ENCODE peak calls at places on chromosomes 13 and 19, in four cellular contexts. H is heart right ventricle, Q is A172, R is BJ. U is an unnamed sample.

GRCh38 chr19:16044746-16045145 is 31.5 kb upstream of the TPM4 start:
- DNase-seq in R (no peak), H (no peak), Q (no peak), U (no peak)

GRCh38 chr13:114080739-114081561 is 51.5 kb downstream of the RASA3 start:
- DNase-seq in Q (no peak), R (no peak), H (no peak), U (no peak)

GRCh38 chr13:70844391-70845108 is 736.3 kb upstream of the KLHL1 start:
- DNase-seq in R (no peak), Q (no peak), H (no peak), U (no peak)

GRCh38 chr13:44407891-44408290 is 34.3 kb downstream of the SERP2 start:
- DNase-seq in Q (no peak), H (no peak), R (no peak), U (peak)

GRCh38 chr13:28922341-28922740 is 102.2 kb downstream of the MTUS2 start:
- DNase-seq in R (no peak), H (no peak), Q (no peak), U (no peak)

GRCh38 chr19:1098177-1099051 is 3.2 kb upstream of the POLR2E start:
- DNase-seq in H (peak), R (no peak), Q (no peak), U (peak)

GRCh38 chr19:7763696-7764095 is 653 bp downstream of the CLEC4M start:
- DNase-seq in Q (no peak), R (no peak), H (no peak), U (no peak)

GRCh38 chr19:55423225-55423967 is 15.8 kb upstream of the UBE2S start:
- DNase-seq in R (no peak), Q (no peak), H (no peak), U (no peak)

GRCh38 chr13:44679602-44680001 is 103.5 kb upstream of the TSC22D1 start:
- DNase-seq in H (no peak), R (no peak), Q (no peak), U (no peak)

GRCh38 chr19:46481947-46482346 is 10.6 kb upstream of the PNMA8A start:
- DNase-seq in R (no peak), Q (no peak), H (no peak), U (no peak)

GRCh38 chr19:48186541-48186991 is 16.1 kb downstream of the ZSWIM9 start:
- DNase-seq in Q (no peak), H (no peak), R (no peak), U (no peak)

GRCh38 chr13:46526763-46527162 is 26.2 kb upstream of the LRCH1 start:
- DNase-seq in Q (no peak), R (no peak), H (no peak), U (no peak)

GRCh38 chr13:83753912-83754624 is 128.2 kb downstream of the SLITRK1 start:
- DNase-seq in Q (peak), H (no peak), R (no peak), U (no peak)

GRCh38 chr13:58949646-58950045 is 1214.1 kb downstream of the DIAPH3 start:
- DNase-seq in H (no peak), R (no peak), Q (no peak), U (no peak)

GRCh38 chr13:25141042-25141441 is 31.0 kb downstream of the AMER2 start:
- DNase-seq in Q (no peak), H (no peak), R (no peak), U (no peak)

GRCh38 chr19:6725513-6726231 is 5.2 kb upstream of the C3 start:
- DNase-seq in H (no peak), Q (no peak), R (no peak), U (no peak)

GRCh38 chr19:41352279-41352608 is 1.5 kb downstream of the TGFB1 start:
- DNase-seq in H (no peak), Q (no peak), R (no peak), U (no peak)

GRCh38 chr19:49848938-49849337 is 2.0 kb upstream of the PTOV1 start:
- DNase-seq in R (no peak), Q (no peak), H (no peak), U (no peak)

GRCh38 chr13:41492432-41493267 is 35.3 kb downstream of the RGCC start:
- DNase-seq in R (no peak), H (no peak), Q (no peak), U (peak)

GRCh38 chr19:5805465-5806132 is 732 bp downstream of the NRTN start:
- DNase-seq in H (peak), R (no peak), Q (no peak), U (peak)

GRCh38 chr13:114106991-114107685 is 25.3 kb downstream of the RASA3 start:
- DNase-seq in H (no peak), Q (no peak), R (no peak), U (no peak)

GRCh38 chr19:6723108-6723618 is 2.7 kb upstream of the C3 start:
- DNase-seq in R (no peak), H (no peak), Q (peak), U (no peak)

GRCh38 chr13:52848455-52849190 is at the start of gene PCDH8:
- DNase-seq in Q (no peak), H (no peak), R (no peak), U (no peak)

GRCh38 chr13:67086260-67086659 is 143.9 kb downstream of the PCDH9 start:
- DNase-seq in R (no peak), Q (no peak), H (no peak), U (no peak)

GRCh38 chr13:39783051-39783450 is 127.6 kb downstream of the COG6 start:
- DNase-seq in Q (no peak), H (no peak), R (no peak), U (peak)

GRCh38 chr19:46717716-46718143 is 816 bp upstream of the PRKD2 start:
- DNase-seq in R (no peak), H (no peak), Q (no peak), U (no peak)

GRCh38 chr19:1243768-1244692 is 2.5 kb downstream of the ATP5F1D start:
- DNase-seq in Q (peak), H (peak), R (no peak), U (peak)

GRCh38 chr13:98405107-98405571 is 171.8 kb downstream of the STK24 start:
- DNase-seq in Q (no peak), R (no peak), H (no peak), U (no peak)

GRCh38 chr13:24878340-24878739 is 114.4 kb downstream of the RNF17 start:
- DNase-seq in R (no peak), H (no peak), Q (no peak), U (no peak)

GRCh38 chr19:36573020-36573947 is at the start of gene ZNF529:
- DNase-seq in H (peak), Q (peak), R (peak), U (peak)

GRCh38 chr19:36008336-36008978 is at the start of gene SYNE4:
- DNase-seq in R (no peak), Q (no peak), H (no peak), U (peak)

GRCh38 chr19:8487137-8487851 is 15.1 kb downstream of the PRAM1 start:
- DNase-seq in H (no peak), R (no peak), Q (no peak), U (peak)

GRCh38 chr13:19622189-19622588 is 11.3 kb upstream of the MPHOSPH8 start:
- DNase-seq in Q (no peak), H (no peak), R (no peak), U (no peak)

GRCh38 chr19:17127671-17128070 is 52.1 kb downstream of the MYO9B start:
- DNase-seq in R (no peak), H (no peak), Q (no peak), U (no peak)

GRCh38 chr19:2586196-2586595 is 110.3 kb downstream of the GADD45B start:
- DNase-seq in H (no peak), R (no peak), Q (no peak), U (no peak)

GRCh38 chr19:10543420-10544241 is at the start of gene ATG4D:
- DNase-seq in Q (peak), R (no peak), H (peak), U (peak)

GRCh38 chr19:29761575-29762225 is 46.6 kb upstream of the C19orf12 start:
- DNase-seq in Q (no peak), H (no peak), R (no peak), U (no peak)

GRCh38 chr13:26305676-26306075 is 51.7 kb downstream of the CDK8 start:
- DNase-seq in H (no peak), R (no peak), Q (no peak), U (no peak)

GRCh38 chr19:44741841-44742352 is 6.6 kb upstream of the BCL3 start:
- DNase-seq in R (peak), H (peak), Q (peak), U (peak)

GRCh38 chr13:72221276-72221962 is 354.4 kb upstream of the DACH1 start:
- DNase-seq in Q (peak), H (no peak), R (no peak), U (peak)